ENCODE peak calls at places on chromosomes 13 and 19, in eight cellular contexts. I is heart right ventricle; E is sigmoid colon; P is A549; R is NB4; X is CD8-positive, alpha-beta T cell; F is cardiac fibroblast; A is fibroblast of lung. U is an unnamed sample.

GRCh38 chr19:16654151-16654550 is 5.8 kb downstream of the SMIM7 start:
- DNase-seq in X (no peak), I (no peak), P (peak; percentile 34), A (no peak), R (peak; percentile 30), F (no peak), E (no peak), U (no peak)

GRCh38 chr13:111210488-111210887 is 95.4 kb downstream of the ARHGEF7 start:
- DNase-seq in I (no peak), X (no peak), E (no peak), R (no peak), P (no peak), F (peak; percentile 88), A (peak; percentile 93), U (peak; percentile 77)

GRCh38 chr13:33312150-33312908 is 26.8 kb upstream of the STARD13 start:
- DNase-seq in E (no peak), X (no peak), A (peak; percentile 58), P (no peak), F (peak; percentile 41), I (no peak), R (no peak), U (peak; percentile 48)

GRCh38 chr19:3840804-3841203 is 28.0 kb downstream of the ZFR2 start:
- DNase-seq in P (no peak), I (no peak), A (no peak), R (no peak), X (no peak), F (no peak), E (no peak), U (no peak)

GRCh38 chr13:28394422-28394821 is 100.5 kb downstream of the FLT1 start:
- DNase-seq in R (peak; percentile 59), X (no peak), I (no peak), F (peak; percentile 23), A (no peak), E (no peak), P (no peak), U (no peak)

GRCh38 chr13:107581009-107581408 is 634.3 kb downstream of the LIG4 start:
- DNase-seq in R (no peak), P (no peak), E (no peak), X (no peak), A (no peak), F (no peak), I (no peak), U (no peak)

GRCh38 chr19:11658954-11659353 is 61.7 kb downstream of the ZNF627 start:
- DNase-seq in X (no peak), E (no peak), F (no peak), P (no peak), I (no peak), A (no peak), R (no peak), U (no peak)

GRCh38 chr19:54551293-54551692 is 22.3 kb upstream of the LILRA2 start:
- DNase-seq in I (no peak), E (no peak), A (no peak), P (no peak), X (no peak), F (no peak), R (no peak), U (no peak)

GRCh38 chr13:36819811-36820140 is 754 bp downstream of the RFXAP start:
- DNase-seq in I (peak; percentile 10), R (peak; percentile 74), P (no peak), X (peak; percentile 13), F (peak; percentile 22), E (no peak), A (peak; percentile 37), U (peak; percentile 28)

GRCh38 chr13:60756306-60756705 is 359.3 kb downstream of the TDRD3 start:
- DNase-seq in I (no peak), X (no peak), E (no peak), P (no peak), A (no peak), R (no peak), F (peak; percentile 16), U (peak; percentile 19)

GRCh38 chr19:48113190-48113917 is 2.7 kb upstream of the PLA2G4C start:
- DNase-seq in R (peak; percentile 44), F (peak; percentile 18), X (no peak), I (no peak), E (no peak), P (no peak), A (no peak), U (no peak)

GRCh38 chr19:48249502-48250014 is 6.2 kb downstream of the CARD8 start:
- DNase-seq in P (no peak), R (peak; percentile 100), A (no peak), E (peak; percentile 74), X (peak; percentile 62), F (peak; percentile 44), I (peak; percentile 77), U (no peak)

GRCh38 chr19:34475026-34475974 is 6.3 kb upstream of the WTIP start:
- DNase-seq in X (no peak), R (peak; percentile 80), I (no peak), F (peak; percentile 84), P (no peak), E (no peak), A (peak; percentile 92), U (peak; percentile 89)

GRCh38 chr13:52067237-52067636 is 42.7 kb downstream of the UTP14C start:
- DNase-seq in F (no peak), P (no peak), E (no peak), R (peak; percentile 45), X (no peak), A (peak; percentile 7), I (no peak), U (no peak)

GRCh38 chr19:49395581-49396407 is 7.7 kb downstream of the KASH5 start:
- DNase-seq in X (no peak), I (no peak), E (no peak), R (no peak), P (no peak), A (no peak), F (no peak), U (no peak)

GRCh38 chr13:102195566-102196462 is 206.0 kb downstream of the FGF14 start:
- DNase-seq in E (no peak), R (no peak), I (no peak), F (peak; percentile 13), A (peak; percentile 54), P (no peak), X (no peak), U (peak; percentile 52)

GRCh38 chr19:5024282-5024681 is 55.4 kb downstream of the KDM4B start:
- DNase-seq in R (no peak), I (no peak), A (no peak), E (peak; percentile 82), F (no peak), X (no peak), P (no peak), U (no peak)

GRCh38 chr13:23375007-23375971 is 58.2 kb downstream of the SACS start:
- DNase-seq in X (peak; percentile 98), A (peak; percentile 94), E (peak; percentile 98), P (peak; percentile 67), F (peak; percentile 98), R (peak; percentile 95), I (peak; percentile 97), U (peak; percentile 92)
- TF ChIP-seq CTCF in X (peak; percentile 37), A (peak; percentile 4), E (no peak), P (no peak), F (no peak), R (no peak), I (peak; percentile 49), U (no peak)

GRCh38 chr19:38690832-38691231 is 43.4 kb downstream of the ACTN4 start:
- DNase-seq in R (no peak), A (no peak), X (no peak), P (no peak), I (no peak), E (no peak), F (no peak), U (peak; percentile 54)
- H3K4me3 ChIP-seq in R (no peak overlapping the region), A (no peak overlapping the region), X (no peak overlapping the region), P (no peak overlapping the region), I (no peak overlapping the region), E (no peak overlapping the region), F (no peak overlapping the region), U (no peak overlapping the region)

GRCh38 chr19:44549507-44549906 is 20.0 kb upstream of the CEACAM20 start:
- DNase-seq in P (no peak), R (no peak), E (no peak), I (no peak), A (no peak), X (no peak), F (no peak), U (no peak)

GRCh38 chr19:44553478-44554171 is 24.1 kb upstream of the CEACAM20 start:
- DNase-seq in X (no peak), F (peak; percentile 10), E (no peak), I (no peak), P (no peak), A (no peak), R (no peak), U (peak; percentile 24)

GRCh38 chr19:44554641-44555246 is 25.3 kb upstream of the CEACAM20 start:
- DNase-seq in I (no peak), P (no peak), X (no peak), E (no peak), F (no peak), R (no peak), A (no peak), U (no peak)

GRCh38 chr19:44551850-44552249 is 22.4 kb upstream of the CEACAM20 start:
- DNase-seq in A (no peak), E (no peak), P (no peak), X (no peak), F (no peak), R (no peak), I (no peak), U (no peak)

GRCh38 chr19:44552324-44552723 is 22.8 kb upstream of the CEACAM20 start:
- DNase-seq in R (peak; percentile 54), A (peak; percentile 12), I (no peak), F (peak; percentile 16), E (no peak), P (peak; percentile 72), X (no peak), U (peak; percentile 12)
- TF ChIP-seq CTCF in R (peak; percentile 71), A (peak; percentile 36), I (peak; percentile 30), F (peak; percentile 67), E (no peak), P (peak; percentile 35), X (no peak), U (peak; percentile 47)

GRCh38 chr13:43058836-43059235 is 35.5 kb downstream of the DNAJC15 start:
- DNase-seq in F (peak; percentile 62), X (no peak), R (no peak), P (no peak), I (no peak), A (no peak), E (no peak), U (no peak)

GRCh38 chr13:43058318-43058674 is 34.9 kb downstream of the DNAJC15 start:
- DNase-seq in X (no peak), I (peak; percentile 24), R (peak; percentile 20), A (peak; percentile 39), E (no peak), F (peak; percentile 67), P (peak; percentile 16), U (peak; percentile 80)

GRCh38 chr13:43057653-43058317 is 34.4 kb downstream of the DNAJC15 start:
- DNase-seq in A (peak; percentile 20), I (peak; percentile 46), P (no peak), E (no peak), F (peak; percentile 24), R (no peak), X (no peak), U (no peak)

GRCh38 chr13:43054803-43055802 is 31.7 kb downstream of the DNAJC15 start:
- DNase-seq in E (no peak), X (no peak), P (no peak), F (peak; percentile 84), A (peak; percentile 84), R (no peak), I (peak; percentile 29), U (peak; percentile 90)
- H3K4me3 ChIP-seq in E (peak overlapping the region; percentile 51), X (peak overlapping the region; percentile 55), P (peak overlapping the region; percentile 33), F (peak overlapping the region; percentile 57), A (peak overlapping the region; percentile 80), R (no peak overlapping the region), I (peak overlapping the region; percentile 43), U (peak overlapping the region; percentile 67)